ENCODE peak calls at places on chromosomes 13 and 19, in ten cellular contexts. One of them, this sample, is unnamed.
A peak's percentile ranks its signal among the peaks of the same experiment; 100 is the strongest.

GRCh38 chr19:22616659-22617058 is 17.5 kb upstream of the ZNF492 start:
- DNase-seq in NB4: no peak
- DNase-seq in psoas muscle: no peak
- DNase-seq in lower leg skin: no peak
- DNase-seq in neural crest cell: no peak
- DNase-seq in testis: peak; percentile 12
- DNase-seq in breast epithelium: no peak
- DNase-seq in WTC11: no peak
- DNase-seq in tibial artery: no peak
- DNase-seq in A549: no peak
- DNase-seq in this sample: no peak

GRCh38 chr19:10417598-10418280 is 2.6 kb upstream of the PDE4A start:
- DNase-seq in NB4: peak; percentile 56
- DNase-seq in psoas muscle: no peak
- DNase-seq in lower leg skin: no peak
- DNase-seq in neural crest cell: no peak
- DNase-seq in testis: no peak
- DNase-seq in breast epithelium: no peak
- DNase-seq in WTC11: peak; percentile 63
- DNase-seq in tibial artery: no peak
- DNase-seq in A549: no peak
- DNase-seq in this sample: no peak

GRCh38 chr13:99312493-99312883 is 5.3 kb upstream of the GPR183 start:
- DNase-seq in NB4: peak; percentile 93
- DNase-seq in psoas muscle: peak; percentile 92
- DNase-seq in lower leg skin: peak; percentile 89
- DNase-seq in neural crest cell: no peak
- DNase-seq in testis: peak; percentile 53
- DNase-seq in breast epithelium: no peak
- DNase-seq in WTC11: no peak
- DNase-seq in tibial artery: peak; percentile 83
- DNase-seq in A549: no peak
- DNase-seq in this sample: no peak

GRCh38 chr13:55553736-55554135 is 1587.0 kb upstream of the PRR20A start:
- DNase-seq in NB4: no peak
- DNase-seq in psoas muscle: no peak
- DNase-seq in lower leg skin: no peak
- DNase-seq in neural crest cell: no peak
- DNase-seq in testis: no peak
- DNase-seq in breast epithelium: no peak
- DNase-seq in WTC11: no peak
- DNase-seq in tibial artery: no peak
- DNase-seq in A549: no peak
- DNase-seq in this sample: no peak

GRCh38 chr19:33684550-33685303 is 63.0 kb downstream of the CHST8 start:
- DNase-seq in NB4: no peak
- DNase-seq in psoas muscle: no peak
- DNase-seq in lower leg skin: no peak
- DNase-seq in neural crest cell: peak; percentile 14
- DNase-seq in testis: no peak
- DNase-seq in breast epithelium: peak; percentile 30
- DNase-seq in WTC11: no peak
- DNase-seq in tibial artery: no peak
- DNase-seq in A549: no peak
- DNase-seq in this sample: no peak

GRCh38 chr19:35204799-35205732 is 23.5 kb downstream of the FAM187B start:
- DNase-seq in NB4: peak; percentile 78
- DNase-seq in psoas muscle: no peak
- DNase-seq in lower leg skin: no peak
- DNase-seq in neural crest cell: no peak
- DNase-seq in testis: no peak
- DNase-seq in breast epithelium: no peak
- DNase-seq in WTC11: no peak
- DNase-seq in tibial artery: peak; percentile 34
- DNase-seq in A549: no peak
- DNase-seq in this sample: no peak

GRCh38 chr19:3659746-3660112 is 33.1 kb upstream of the CACTIN start:
- DNase-seq in NB4: no peak
- DNase-seq in psoas muscle: no peak
- DNase-seq in lower leg skin: no peak
- DNase-seq in neural crest cell: no peak
- DNase-seq in testis: no peak
- DNase-seq in breast epithelium: no peak
- DNase-seq in WTC11: no peak
- DNase-seq in tibial artery: no peak
- DNase-seq in A549: no peak
- DNase-seq in this sample: no peak

GRCh38 chr19:50198431-50199253 is 4.8 kb upstream of the MYH14 start:
- DNase-seq in NB4: no peak
- DNase-seq in psoas muscle: peak; percentile 60
- DNase-seq in lower leg skin: peak; percentile 14
- DNase-seq in neural crest cell: no peak
- DNase-seq in testis: no peak
- DNase-seq in breast epithelium: no peak
- DNase-seq in WTC11: no peak
- DNase-seq in tibial artery: no peak
- DNase-seq in A549: no peak
- DNase-seq in this sample: no peak

GRCh38 chr13:41224113-41225110 is 30.0 kb upstream of the KBTBD7 start:
- DNase-seq in NB4: no peak
- DNase-seq in psoas muscle: no peak
- DNase-seq in lower leg skin: no peak
- DNase-seq in neural crest cell: no peak
- DNase-seq in testis: no peak
- DNase-seq in breast epithelium: no peak
- DNase-seq in WTC11: no peak
- DNase-seq in tibial artery: no peak
- DNase-seq in A549: no peak
- DNase-seq in this sample: no peak

GRCh38 chr19:39498262-39499081 is at the start of gene DLL3:
- DNase-seq in NB4: peak; percentile 33
- DNase-seq in psoas muscle: no peak
- DNase-seq in lower leg skin: no peak
- DNase-seq in neural crest cell: peak; percentile 17
- DNase-seq in testis: no peak
- DNase-seq in breast epithelium: no peak
- DNase-seq in WTC11: peak; percentile 52
- DNase-seq in tibial artery: no peak
- DNase-seq in A549: no peak
- DNase-seq in this sample: no peak

GRCh38 chr13:25064396-25064795 is 31.5 kb upstream of the PABPC3 start:
- DNase-seq in NB4: no peak
- DNase-seq in psoas muscle: no peak
- DNase-seq in lower leg skin: no peak
- DNase-seq in neural crest cell: no peak
- DNase-seq in testis: no peak
- DNase-seq in breast epithelium: no peak
- DNase-seq in WTC11: no peak
- DNase-seq in tibial artery: no peak
- DNase-seq in A549: no peak
- DNase-seq in this sample: no peak

GRCh38 chr13:25059166-25059565 is 36.8 kb upstream of the PABPC3 start:
- DNase-seq in NB4: no peak
- DNase-seq in psoas muscle: no peak
- DNase-seq in lower leg skin: no peak
- DNase-seq in neural crest cell: no peak
- DNase-seq in testis: no peak
- DNase-seq in breast epithelium: no peak
- DNase-seq in WTC11: no peak
- DNase-seq in tibial artery: no peak
- DNase-seq in A549: no peak
- DNase-seq in this sample: no peak

GRCh38 chr13:25065974-25066770 is 29.8 kb upstream of the PABPC3 start:
- DNase-seq in NB4: no peak
- DNase-seq in psoas muscle: no peak
- DNase-seq in lower leg skin: no peak
- DNase-seq in neural crest cell: no peak
- DNase-seq in testis: no peak
- DNase-seq in breast epithelium: no peak
- DNase-seq in WTC11: no peak
- DNase-seq in tibial artery: no peak
- DNase-seq in A549: no peak
- DNase-seq in this sample: no peak

GRCh38 chr13:25059943-25060342 is 36.0 kb upstream of the PABPC3 start:
- DNase-seq in NB4: peak; percentile 11
- DNase-seq in psoas muscle: no peak
- DNase-seq in lower leg skin: no peak
- DNase-seq in neural crest cell: no peak
- DNase-seq in testis: no peak
- DNase-seq in breast epithelium: no peak
- DNase-seq in WTC11: no peak
- DNase-seq in tibial artery: no peak
- DNase-seq in A549: no peak
- DNase-seq in this sample: no peak

GRCh38 chr13:25062479-25062878 is 33.5 kb upstream of the PABPC3 start:
- DNase-seq in NB4: no peak
- DNase-seq in psoas muscle: no peak
- DNase-seq in lower leg skin: no peak
- DNase-seq in neural crest cell: no peak
- DNase-seq in testis: no peak
- DNase-seq in breast epithelium: no peak
- DNase-seq in WTC11: no peak
- DNase-seq in tibial artery: no peak
- DNase-seq in A549: no peak
- DNase-seq in this sample: no peak
- TF ChIP-seq CTCF in NB4: peak; percentile 12
- TF ChIP-seq CTCF in psoas muscle: no peak
- TF ChIP-seq CTCF in lower leg skin: no peak
- TF ChIP-seq CTCF in neural crest cell: no peak
- TF ChIP-seq CTCF in testis: no peak
- TF ChIP-seq CTCF in breast epithelium: no peak
- TF ChIP-seq CTCF in WTC11: no peak
- TF ChIP-seq CTCF in tibial artery: no peak
- TF ChIP-seq CTCF in A549: peak; percentile 15
- TF ChIP-seq CTCF in this sample: no peak

DNA sequence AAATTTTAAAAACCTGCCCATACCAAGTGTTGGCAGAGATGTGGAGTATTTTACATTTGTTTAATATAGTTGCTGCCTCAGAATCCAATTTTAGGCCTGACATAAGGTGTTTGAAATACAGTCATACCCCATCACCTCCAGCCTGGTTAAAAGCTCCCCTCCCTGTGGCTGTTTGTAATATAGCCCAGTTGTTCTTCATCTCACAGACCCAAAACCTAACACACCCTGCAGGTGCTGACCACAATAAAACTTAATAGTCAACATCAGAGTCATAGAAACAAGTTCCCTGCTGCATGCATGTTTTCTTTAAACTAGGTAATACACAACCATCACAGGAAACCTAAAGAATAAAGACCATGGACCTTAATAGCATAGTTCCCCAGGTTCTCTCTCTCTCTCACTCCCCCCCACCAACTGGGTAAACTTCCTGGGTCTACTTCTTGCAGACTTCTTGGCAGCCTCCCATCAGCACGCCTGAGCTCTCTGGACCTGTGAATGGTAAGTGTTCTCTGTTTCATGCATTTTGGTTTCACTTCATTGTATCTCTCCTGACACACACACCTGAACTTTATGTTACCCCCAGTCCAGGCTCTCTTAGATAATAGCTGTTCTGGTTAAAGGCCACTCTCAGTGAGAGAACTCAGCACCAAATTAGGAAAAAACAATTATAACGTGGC is 1369.9 kb downstream of the EFNB2 start:
- DNase-seq in NB4: no peak
- DNase-seq in psoas muscle: no peak
- DNase-seq in lower leg skin: no peak
- DNase-seq in neural crest cell: no peak
- DNase-seq in testis: no peak
- DNase-seq in breast epithelium: no peak
- DNase-seq in WTC11: no peak
- DNase-seq in tibial artery: no peak
- DNase-seq in A549: no peak
- DNase-seq in this sample: no peak
- TF ChIP-seq CTCF in NB4: no peak
- TF ChIP-seq CTCF in psoas muscle: no peak
- TF ChIP-seq CTCF in lower leg skin: no peak
- TF ChIP-seq CTCF in neural crest cell: no peak
- TF ChIP-seq CTCF in testis: no peak
- TF ChIP-seq CTCF in breast epithelium: no peak
- TF ChIP-seq CTCF in WTC11: no peak
- TF ChIP-seq CTCF in tibial artery: no peak
- TF ChIP-seq CTCF in A549: no peak
- TF ChIP-seq CTCF in this sample: no peak

GRCh38 chr19:5563008-5563431 is 4.7 kb downstream of the TINCR start:
- DNase-seq in NB4: no peak
- DNase-seq in psoas muscle: no peak
- DNase-seq in lower leg skin: no peak
- DNase-seq in neural crest cell: no peak
- DNase-seq in testis: no peak
- DNase-seq in breast epithelium: no peak
- DNase-seq in WTC11: peak; percentile 67
- DNase-seq in tibial artery: no peak
- DNase-seq in A549: no peak
- DNase-seq in this sample: no peak
- TF ChIP-seq CTCF in NB4: peak; percentile 11
- TF ChIP-seq CTCF in psoas muscle: no peak
- TF ChIP-seq CTCF in lower leg skin: no peak
- TF ChIP-seq CTCF in neural crest cell: peak; percentile 34
- TF ChIP-seq CTCF in testis: no peak
- TF ChIP-seq CTCF in breast epithelium: no peak
- TF ChIP-seq CTCF in WTC11: peak; percentile 13
- TF ChIP-seq CTCF in tibial artery: no peak
- TF ChIP-seq CTCF in A549: no peak
- TF ChIP-seq CTCF in this sample: peak; percentile 31

GRCh38 chr13:109426690-109426990 is 359.7 kb downstream of the IRS2 start:
- DNase-seq in NB4: no peak
- DNase-seq in psoas muscle: no peak
- DNase-seq in lower leg skin: no peak
- DNase-seq in neural crest cell: no peak
- DNase-seq in testis: no peak
- DNase-seq in breast epithelium: no peak
- DNase-seq in WTC11: no peak
- DNase-seq in tibial artery: no peak
- DNase-seq in A549: no peak
- DNase-seq in this sample: no peak

GRCh38 chr13:109427148-109427547 is 359.2 kb downstream of the IRS2 start:
- DNase-seq in NB4: no peak
- DNase-seq in psoas muscle: no peak
- DNase-seq in lower leg skin: no peak
- DNase-seq in neural crest cell: no peak
- DNase-seq in testis: no peak
- DNase-seq in breast epithelium: no peak
- DNase-seq in WTC11: no peak
- DNase-seq in tibial artery: no peak
- DNase-seq in A549: no peak
- DNase-seq in this sample: no peak

GRCh38 chr13:109428146-109428545 is 358.2 kb downstream of the IRS2 start:
- DNase-seq in NB4: no peak
- DNase-seq in psoas muscle: no peak
- DNase-seq in lower leg skin: no peak
- DNase-seq in neural crest cell: no peak
- DNase-seq in testis: no peak
- DNase-seq in breast epithelium: no peak
- DNase-seq in WTC11: no peak
- DNase-seq in tibial artery: no peak
- DNase-seq in A549: no peak
- DNase-seq in this sample: no peak

GRCh38 chr13:109425821-109426689 is 360.3 kb downstream of the IRS2 start:
- DNase-seq in NB4: no peak
- DNase-seq in psoas muscle: no peak
- DNase-seq in lower leg skin: no peak
- DNase-seq in neural crest cell: no peak
- DNase-seq in testis: no peak
- DNase-seq in breast epithelium: no peak
- DNase-seq in WTC11: no peak
- DNase-seq in tibial artery: no peak
- DNase-seq in A549: no peak
- DNase-seq in this sample: no peak

GRCh38 chr13:109427695-109428094 is 358.7 kb downstream of the IRS2 start:
- DNase-seq in NB4: no peak
- DNase-seq in psoas muscle: no peak
- DNase-seq in lower leg skin: no peak
- DNase-seq in neural crest cell: no peak
- DNase-seq in testis: no peak
- DNase-seq in breast epithelium: no peak
- DNase-seq in WTC11: no peak
- DNase-seq in tibial artery: no peak
- DNase-seq in A549: no peak
- DNase-seq in this sample: no peak
- TF ChIP-seq CTCF in NB4: no peak
- TF ChIP-seq CTCF in psoas muscle: no peak
- TF ChIP-seq CTCF in lower leg skin: no peak
- TF ChIP-seq CTCF in neural crest cell: no peak
- TF ChIP-seq CTCF in testis: no peak
- TF ChIP-seq CTCF in breast epithelium: no peak
- TF ChIP-seq CTCF in WTC11: no peak
- TF ChIP-seq CTCF in tibial artery: no peak
- TF ChIP-seq CTCF in A549: no peak
- TF ChIP-seq CTCF in this sample: no peak

This sample was measured in type B pancreatic cell.